ENCODE peak calls at places on chromosome 1, in four cellular contexts. One of them, this sample, is unnamed.

GRCh38 chr1:207998691-207999090 is 87.8 kb upstream of the CD34 start:
- DNase-seq in NCI-H1105: no peak
- DNase-seq in Caco-2: no peak
- DNase-seq in non-pigmented ciliary epithelial cell: no peak
- DNase-seq in this sample: no peak

GRCh38 chr1:41394405-41394804 is 33.2 kb downstream of the FOXO6 start:
- DNase-seq in NCI-H1105: no peak
- DNase-seq in Caco-2: no peak
- DNase-seq in non-pigmented ciliary epithelial cell: no peak
- DNase-seq in this sample: no peak

GRCh38 chr1:209344146-209344545 is 239.4 kb upstream of the CAMK1G start:
- DNase-seq in non-pigmented ciliary epithelial cell: no peak
- DNase-seq in Caco-2: no peak
- DNase-seq in NCI-H1105: no peak
- DNase-seq in this sample: no peak

GRCh38 chr1:22317231-22317919 is 134.3 kb upstream of the ZBTB40 start:
- DNase-seq in Caco-2: peak; percentile 55
- DNase-seq in NCI-H1105: no peak
- DNase-seq in non-pigmented ciliary epithelial cell: no peak
- DNase-seq in this sample: no peak

GRCh38 chr1:92951141-92951582 is 10.1 kb downstream of the DIPK1A start:
- DNase-seq in Caco-2: peak; percentile 40
- DNase-seq in NCI-H1105: no peak
- DNase-seq in non-pigmented ciliary epithelial cell: no peak
- DNase-seq in this sample: no peak

GRCh38 chr1:91501527-91501859 is 842 bp downstream of the CDC7 start:
- DNase-seq in Caco-2: no peak
- DNase-seq in NCI-H1105: peak; percentile 81
- DNase-seq in non-pigmented ciliary epithelial cell: peak; percentile 13
- DNase-seq in this sample: no peak

GRCh38 chr1:115130786-115131185 is 41.5 kb upstream of the TSPAN2 start:
- DNase-seq in non-pigmented ciliary epithelial cell: no peak
- DNase-seq in Caco-2: no peak
- DNase-seq in NCI-H1105: no peak
- DNase-seq in this sample: no peak

GRCh38 chr1:29380532-29380931 is 144.2 kb downstream of the PTPRU start:
- DNase-seq in non-pigmented ciliary epithelial cell: no peak
- DNase-seq in NCI-H1105: no peak
- DNase-seq in Caco-2: no peak
- DNase-seq in this sample: no peak

GRCh38 chr1:34781071-34781843 is at the start of gene GJB3:
- DNase-seq in Caco-2: peak; percentile 11
- DNase-seq in NCI-H1105: peak; percentile 1
- DNase-seq in non-pigmented ciliary epithelial cell: no peak
- DNase-seq in this sample: no peak

GRCh38 chr1:37734629-37735591 is 30.0 kb downstream of the EPHA10 start:
- DNase-seq in Caco-2: no peak
- DNase-seq in NCI-H1105: no peak
- DNase-seq in non-pigmented ciliary epithelial cell: no peak
- DNase-seq in this sample: no peak

GRCh38 chr1:211082824-211083223 is 51.1 kb downstream of the KCNH1 start:
- DNase-seq in NCI-H1105: no peak
- DNase-seq in non-pigmented ciliary epithelial cell: no peak
- DNase-seq in Caco-2: no peak
- DNase-seq in this sample: no peak

GRCh38 chr1:112058815-112059450 is 69.5 kb upstream of the KCND3 start:
- DNase-seq in Caco-2: peak; percentile 1
- DNase-seq in NCI-H1105: no peak
- DNase-seq in non-pigmented ciliary epithelial cell: no peak
- DNase-seq in this sample: no peak

GRCh38 chr1:35505911-35506798 is 51.0 kb downstream of the KIAA0319L start:
- DNase-seq in Caco-2: no peak
- DNase-seq in NCI-H1105: no peak
- DNase-seq in non-pigmented ciliary epithelial cell: peak; percentile 60
- DNase-seq in this sample: no peak

GRCh38 chr1:101282314-101283087 is 45.7 kb downstream of the S1PR1 start:
- DNase-seq in NCI-H1105: no peak
- DNase-seq in Caco-2: no peak
- DNase-seq in non-pigmented ciliary epithelial cell: no peak
- DNase-seq in this sample: no peak

GRCh38 chr1:152735648-152736047 is 22.2 kb upstream of the KPRP start:
- DNase-seq in non-pigmented ciliary epithelial cell: no peak
- DNase-seq in NCI-H1105: no peak
- DNase-seq in Caco-2: peak; percentile 32
- DNase-seq in this sample: no peak

GRCh38 chr1:217048104-217048707 is 325.0 kb upstream of the ESRRG start:
- DNase-seq in NCI-H1105: no peak
- DNase-seq in non-pigmented ciliary epithelial cell: no peak
- DNase-seq in Caco-2: peak; percentile 30
- DNase-seq in this sample: no peak

GRCh38 chr1:198361373-198361772 is 179.1 kb downstream of the ATP6V1G3 start:
- DNase-seq in non-pigmented ciliary epithelial cell: no peak
- DNase-seq in Caco-2: no peak
- DNase-seq in NCI-H1105: no peak
- DNase-seq in this sample: no peak

GRCh38 chr1:55249646-55250398 is 34.7 kb upstream of the USP24 start:
- DNase-seq in non-pigmented ciliary epithelial cell: no peak
- DNase-seq in NCI-H1105: no peak
- DNase-seq in Caco-2: no peak
- DNase-seq in this sample: no peak